ENCODE peak calls at places on chromosomes 2 and 18, in seven cellular contexts. W, F, E, R, N, L and V are unnamed samples.

GRCh38 chr2:12637754-12638153 is 79.0 kb upstream of the TRIB2 start:
- DNase-seq in W (no peak), F (no peak), E (no peak), R (no peak), N (no peak), L (no peak), V (no peak)

GRCh38 chr2:189210250-189211075 is 30.9 kb upstream of the COL5A2 start:
- DNase-seq in W (no peak), F (no peak), E (no peak), R (no peak), N (no peak), L (no peak), V (peak)

GRCh38 chr18:28091197-28091596 is 85.7 kb downstream of the CDH2 start:
- DNase-seq in W (no peak), F (no peak), E (no peak), R (no peak), N (no peak), L (no peak), V (no peak)

GRCh38 chr2:24930768-24931167 is 10.7 kb upstream of the ADCY3 start:
- DNase-seq in W (peak), F (peak), E (peak), R (peak), N (no peak), L (peak), V (no peak)

GRCh38 chr2:101830555-101830954 is 133.0 kb downstream of the MAP4K4 start:
- DNase-seq in W (no peak), F (no peak), E (peak), R (peak), N (no peak), L (peak), V (no peak)

GRCh38 chr2:208320686-208321085 is 54.6 kb downstream of the PIKFYVE start:
- DNase-seq in W (peak), F (no peak), E (no peak), R (peak), N (no peak), L (no peak), V (no peak)

GRCh38 chr2:240397924-240398611 is 37.4 kb upstream of the GPC1 start:
- DNase-seq in W (no peak), F (no peak), E (no peak), R (no peak), N (no peak), L (no peak), V (no peak)

GRCh38 chr2:147623328-147623727 is 221.5 kb upstream of the ACVR2A start:
- DNase-seq in W (no peak), F (no peak), E (peak), R (peak), N (no peak), L (peak), V (no peak)

GRCh38 chr2:36729067-36729466 is 32.6 kb downstream of the VIT start:
- DNase-seq in W (no peak), F (no peak), E (no peak), R (no peak), N (no peak), L (no peak), V (no peak)

GRCh38 chr2:236402016-236402784 is 138.0 kb upstream of the ASB18 start:
- DNase-seq in W (no peak), F (no peak), E (no peak), R (no peak), N (no peak), L (peak), V (no peak)

GRCh38 chr2:211085056-211085680 is 528.8 kb downstream of the CPS1 start:
- DNase-seq in W (peak), F (peak), E (peak), R (peak), N (no peak), L (no peak), V (no peak)
- TF ChIP-seq CTCF in W (peak), F (peak), E (peak), R (peak), N (peak), L (peak), V (peak)

DNA sequence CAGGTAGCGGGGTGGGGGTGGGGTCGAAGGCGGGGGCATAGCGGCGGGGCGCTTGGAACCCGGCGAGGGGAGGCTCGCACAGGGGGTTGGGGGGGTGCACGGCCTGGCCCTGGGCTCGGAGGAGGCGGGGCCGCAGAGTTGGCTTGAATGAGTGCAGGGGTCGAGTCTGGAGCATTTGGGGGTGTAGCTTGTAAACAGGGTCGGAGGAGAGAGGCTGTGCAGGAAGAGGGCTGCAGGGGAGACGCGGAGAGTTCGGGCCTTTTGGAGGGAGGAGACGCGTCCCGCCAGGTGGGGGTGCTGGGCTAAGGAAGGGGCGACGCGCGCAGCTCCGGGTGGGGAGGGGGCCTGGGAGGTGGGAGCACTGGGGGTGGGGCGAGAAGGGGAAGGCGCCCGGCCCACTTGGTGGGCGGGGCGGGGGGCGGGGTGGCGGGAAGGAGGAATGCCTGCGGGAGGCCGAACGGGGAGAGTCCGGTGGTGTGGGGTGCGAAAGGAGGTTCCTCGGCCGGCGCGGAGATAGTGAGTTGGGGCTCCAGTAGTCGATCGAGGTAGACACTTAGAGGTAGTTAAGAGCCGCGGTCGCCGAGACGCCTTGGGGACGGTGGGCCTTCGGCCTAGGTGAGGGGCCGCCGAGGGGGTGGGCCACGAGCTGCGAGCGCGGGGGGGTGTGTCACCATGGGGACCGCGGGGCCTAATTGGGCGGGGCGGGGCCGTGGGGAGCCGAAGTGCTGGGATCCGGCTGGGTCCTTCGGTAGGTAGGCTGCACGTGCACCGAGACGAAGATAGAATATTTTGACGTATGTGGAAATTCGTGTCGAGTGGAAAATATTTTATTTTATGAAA is 766 bp downstream of the MSH6 start:
- DNase-seq in W (peak), F (peak), E (peak), R (peak), N (peak), L (peak), V (peak)
- TF ChIP-seq CTCF in W (no peak), F (no peak), E (peak), R (peak), N (no peak), L (no peak), V (no peak)

GRCh38 chr2:59754336-59754735 is 799.1 kb downstream of the BCL11A start:
- DNase-seq in W (peak), F (peak), E (no peak), R (no peak), N (no peak), L (no peak), V (no peak)
- TF ChIP-seq CTCF in W (no peak), F (peak), E (no peak), R (no peak), N (no peak), L (peak), V (no peak)

DNA sequence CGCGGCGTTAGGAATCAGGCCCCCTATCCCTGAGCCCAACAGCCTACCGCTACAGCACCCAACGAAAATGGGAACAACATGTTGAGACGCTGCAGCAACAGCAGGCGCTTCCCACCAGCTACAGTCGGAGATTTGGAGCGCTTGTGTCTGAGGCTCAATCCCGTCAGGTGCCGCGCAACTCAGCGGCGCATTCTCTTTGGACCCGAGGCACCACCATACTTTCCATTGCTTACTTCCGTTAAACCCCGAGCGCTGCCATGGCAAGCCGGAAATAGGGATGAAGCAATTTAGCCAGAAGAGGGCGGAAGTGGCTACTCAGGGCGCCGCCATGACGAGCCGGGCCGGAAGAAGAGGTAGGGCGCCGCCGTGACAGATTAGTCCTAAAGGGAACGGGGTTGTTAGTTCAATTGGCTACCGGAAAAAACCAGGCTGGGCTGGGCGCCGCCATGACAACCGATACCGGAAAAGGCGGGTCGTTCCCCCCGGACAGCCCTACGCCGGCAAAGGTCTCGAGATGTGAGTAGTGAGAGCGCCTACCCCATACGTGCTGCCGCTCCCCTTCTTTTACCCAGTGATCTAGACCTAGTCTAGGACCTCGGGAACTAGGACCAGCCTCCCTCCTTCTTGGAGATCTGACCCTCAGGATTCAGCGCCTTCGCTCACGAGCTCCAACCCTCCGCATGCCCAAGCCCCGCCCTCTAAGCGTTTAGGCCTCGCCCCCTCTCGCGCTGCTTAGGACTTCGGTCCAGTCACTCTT is at the start of gene CHCHD5:
- DNase-seq in W (peak), F (peak), E (peak), R (peak), N (peak), L (peak), V (peak)
- TF ChIP-seq CTCF in W (no peak), F (no peak), E (peak), R (no peak), N (peak), L (peak), V (peak)

GRCh38 chr18:34640273-34640672 is 69.8 kb upstream of the DTNA start:
- DNase-seq in W (no peak), F (no peak), E (no peak), R (no peak), N (no peak), L (no peak), V (no peak)

GRCh38 chr18:34632323-34632722 is 77.8 kb upstream of the DTNA start:
- DNase-seq in W (no peak), F (no peak), E (no peak), R (no peak), N (no peak), L (no peak), V (no peak)

GRCh38 chr18:34639662-34640061 is 70.4 kb upstream of the DTNA start:
- DNase-seq in W (no peak), F (no peak), E (no peak), R (no peak), N (no peak), L (no peak), V (no peak)

GRCh38 chr18:34633368-34633767 is 76.7 kb upstream of the DTNA start:
- DNase-seq in W (no peak), F (no peak), E (no peak), R (no peak), N (no peak), L (no peak), V (no peak)

DNA sequence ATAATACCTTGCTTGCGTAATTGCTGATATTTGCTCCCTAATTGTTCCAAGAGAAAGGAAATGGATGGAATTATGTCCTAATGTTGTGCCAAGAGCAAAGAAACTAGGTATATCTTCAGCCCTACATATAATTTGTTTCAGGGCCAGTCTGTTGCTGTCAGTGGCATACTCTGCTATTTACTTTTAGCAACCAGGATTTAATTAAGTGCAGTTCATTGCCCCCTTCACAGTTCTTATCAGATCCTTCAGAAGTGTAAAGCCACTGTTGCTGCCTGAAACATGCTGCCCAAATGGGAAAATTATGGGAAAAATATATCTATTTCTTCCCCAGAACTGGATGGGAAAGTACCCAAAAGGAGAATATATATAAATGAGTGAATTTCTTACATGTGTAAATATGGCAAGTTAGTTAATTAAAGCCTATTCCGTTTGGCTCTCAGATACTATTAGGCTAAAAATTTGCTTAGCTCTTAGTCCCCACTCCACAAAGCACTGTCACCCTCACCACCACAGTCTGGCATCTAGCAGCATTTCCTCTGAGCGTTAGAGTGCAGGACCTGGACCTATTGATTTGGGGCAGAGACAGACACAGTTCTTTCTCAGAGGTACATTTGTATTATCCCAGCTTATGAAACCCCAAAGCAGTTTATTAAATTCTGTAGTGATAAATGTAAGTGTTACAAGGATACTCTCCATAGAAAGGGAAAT is 72.8 kb upstream of the DTNA start:
- DNase-seq in W (no peak), F (no peak), E (no peak), R (no peak), N (no peak), L (no peak), V (no peak)
- TF ChIP-seq CTCF in W (no peak), F (no peak), E (no peak), R (no peak), N (no peak), L (no peak), V (no peak)

GRCh38 chr2:72863046-72863445 is 24.2 kb upstream of the SPR start:
- DNase-seq in W (no peak), F (peak), E (no peak), R (no peak), N (no peak), L (no peak), V (no peak)

GRCh38 chr2:72864500-72864899 is 22.7 kb upstream of the SPR start:
- DNase-seq in W (no peak), F (no peak), E (peak), R (peak), N (no peak), L (peak), V (no peak)

GRCh38 chr2:72859831-72860262 is 27.4 kb upstream of the SPR start:
- DNase-seq in W (peak), F (peak), E (peak), R (peak), N (no peak), L (peak), V (no peak)

GRCh38 chr2:72862239-72862988 is 24.8 kb upstream of the SPR start:
- DNase-seq in W (peak), F (peak), E (peak), R (peak), N (peak), L (peak), V (peak)
- TF ChIP-seq CTCF in W (peak), F (peak), E (peak), R (peak), N (peak), L (peak), V (peak)